ENCODE peak calls at places on chromosomes 3 and 15, in eight cellular contexts. One of them, this sample, is unnamed.

GRCh38 chr3:56763233-56763632 is 38.5 kb downstream of the ARHGEF3 start:
- DNase-seq in prostate gland: no peak
- DNase-seq in uterus: no peak
- DNase-seq in ovary: no peak
- DNase-seq in Panc1: no peak
- DNase-seq in stomach: no peak
- DNase-seq in PC-3: no peak
- DNase-seq in psoas muscle: no peak
- DNase-seq in this sample: no peak

GRCh38 chr3:100045696-100046095 is 68.6 kb downstream of the FILIP1L start:
- DNase-seq in uterus: peak
- DNase-seq in prostate gland: no peak
- DNase-seq in Panc1: no peak
- DNase-seq in ovary: peak
- DNase-seq in psoas muscle: peak
- DNase-seq in PC-3: peak
- DNase-seq in stomach: no peak
- DNase-seq in this sample: no peak

GRCh38 chr3:13042932-13043275 is 30.3 kb downstream of the IQSEC1 start:
- DNase-seq in Panc1: no peak
- DNase-seq in PC-3: no peak
- DNase-seq in uterus: no peak
- DNase-seq in prostate gland: no peak
- DNase-seq in stomach: no peak
- DNase-seq in ovary: no peak
- DNase-seq in psoas muscle: no peak
- DNase-seq in this sample: no peak

GRCh38 chr3:45008117-45008516 is 18.0 kb upstream of the CLEC3B start:
- DNase-seq in prostate gland: no peak
- DNase-seq in stomach: no peak
- DNase-seq in ovary: no peak
- DNase-seq in PC-3: no peak
- DNase-seq in Panc1: no peak
- DNase-seq in psoas muscle: no peak
- DNase-seq in uterus: no peak
- DNase-seq in this sample: no peak

GRCh38 chr3:58540176-58540863 is 3.3 kb upstream of the ACOX2 start:
- DNase-seq in uterus: no peak
- DNase-seq in stomach: no peak
- DNase-seq in PC-3: no peak
- DNase-seq in ovary: no peak
- DNase-seq in prostate gland: no peak
- DNase-seq in psoas muscle: no peak
- DNase-seq in Panc1: no peak
- DNase-seq in this sample: no peak

GRCh38 chr3:126124148-126124868 is 40.4 kb upstream of the SLC41A3 start:
- DNase-seq in prostate gland: no peak
- DNase-seq in stomach: peak
- DNase-seq in psoas muscle: peak
- DNase-seq in ovary: peak
- DNase-seq in PC-3: no peak
- DNase-seq in Panc1: no peak
- DNase-seq in uterus: peak
- DNase-seq in this sample: peak

GRCh38 chr3:189372205-189372764 is 200.5 kb downstream of the TPRG1 start:
- DNase-seq in uterus: no peak
- DNase-seq in stomach: no peak
- DNase-seq in PC-3: no peak
- DNase-seq in ovary: no peak
- DNase-seq in psoas muscle: no peak
- DNase-seq in Panc1: no peak
- DNase-seq in prostate gland: no peak
- DNase-seq in this sample: no peak

GRCh38 chr3:53045107-53045783 is 628 bp downstream of the SFMBT1 start:
- DNase-seq in ovary: peak
- DNase-seq in stomach: peak
- DNase-seq in prostate gland: peak
- DNase-seq in PC-3: peak
- DNase-seq in uterus: peak
- DNase-seq in Panc1: no peak
- DNase-seq in psoas muscle: peak
- DNase-seq in this sample: peak

GRCh38 chr15:73273181-73274002 is 95.4 kb downstream of the HCN4 start:
- DNase-seq in prostate gland: peak
- DNase-seq in stomach: peak
- DNase-seq in PC-3: peak
- DNase-seq in Panc1: peak
- DNase-seq in psoas muscle: peak
- DNase-seq in ovary: peak
- DNase-seq in uterus: peak
- DNase-seq in this sample: peak

DNA sequence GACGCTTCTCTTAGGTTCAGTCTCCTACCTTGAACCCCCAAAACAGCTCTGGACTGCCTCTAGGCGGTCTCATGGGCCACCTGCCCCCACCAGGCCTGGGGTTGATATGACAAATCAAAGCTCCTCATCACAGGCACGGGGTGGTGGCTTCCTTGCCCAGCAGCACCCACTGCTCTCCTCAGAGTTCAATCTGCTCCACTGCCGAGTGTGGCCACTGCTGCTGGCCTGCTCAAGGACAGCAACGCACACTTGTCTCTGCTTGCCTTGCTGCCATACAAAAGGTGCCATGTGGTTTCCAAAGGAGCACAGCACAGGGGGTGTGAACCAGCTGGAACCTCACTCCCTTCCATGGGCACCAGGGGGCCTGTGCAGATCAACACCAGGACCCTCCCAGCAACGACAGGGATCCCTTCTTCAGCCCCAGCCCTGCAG is 10.2 kb downstream of the KBTBD13 start:
- DNase-seq in ovary: no peak
- DNase-seq in Panc1: no peak
- DNase-seq in uterus: no peak
- DNase-seq in PC-3: no peak
- DNase-seq in prostate gland: peak
- DNase-seq in psoas muscle: no peak
- DNase-seq in stomach: no peak
- DNase-seq in this sample: no peak
- H3K27ac ChIP-seq in ovary: no peak
- H3K27ac ChIP-seq in Panc1: no peak
- H3K27ac ChIP-seq in uterus: peak
- H3K27ac ChIP-seq in PC-3: no peak
- H3K27ac ChIP-seq in prostate gland: peak
- H3K27ac ChIP-seq in psoas muscle: peak
- H3K27ac ChIP-seq in stomach: peak
- H3K27ac ChIP-seq in this sample: no peak

DNA sequence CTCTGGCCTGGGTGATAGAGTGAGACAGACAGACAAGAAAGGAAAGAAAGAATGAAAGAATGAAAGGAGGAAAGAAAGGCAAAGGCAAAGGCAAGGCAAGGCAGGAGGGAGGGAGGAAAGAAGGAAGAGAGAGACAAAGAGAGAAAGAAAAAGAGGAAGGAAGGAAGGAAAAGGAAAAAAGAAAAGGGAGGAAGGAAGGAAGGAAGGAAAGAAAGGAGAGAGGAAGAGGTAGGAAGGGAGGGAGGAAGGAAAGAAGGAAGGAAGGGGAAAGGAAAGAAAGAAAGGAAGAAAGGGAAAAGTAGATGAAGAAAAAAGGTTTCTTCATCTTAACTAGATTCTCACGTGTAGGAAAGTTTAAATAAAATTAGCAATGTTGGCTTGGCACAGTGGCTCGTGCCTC is 142.2 kb downstream of the GREM1 start:
- DNase-seq in psoas muscle: no peak
- DNase-seq in prostate gland: no peak
- DNase-seq in uterus: no peak
- DNase-seq in stomach: no peak
- DNase-seq in ovary: no peak
- DNase-seq in PC-3: no peak
- DNase-seq in Panc1: no peak
- DNase-seq in this sample: no peak
- H3K27ac ChIP-seq in psoas muscle: no peak
- H3K27ac ChIP-seq in prostate gland: no peak
- H3K27ac ChIP-seq in uterus: no peak
- H3K27ac ChIP-seq in stomach: no peak
- H3K27ac ChIP-seq in ovary: no peak
- H3K27ac ChIP-seq in PC-3: no peak
- H3K27ac ChIP-seq in Panc1: no peak
- H3K27ac ChIP-seq in this sample: no peak

GRCh38 chr15:90205886-90206285 is 4.8 kb downstream of the SEMA4B start:
- DNase-seq in psoas muscle: no peak
- DNase-seq in stomach: no peak
- DNase-seq in uterus: no peak
- DNase-seq in PC-3: no peak
- DNase-seq in prostate gland: no peak
- DNase-seq in Panc1: no peak
- DNase-seq in ovary: no peak
- DNase-seq in this sample: no peak
- H3K27ac ChIP-seq in psoas muscle: no peak
- H3K27ac ChIP-seq in stomach: no peak
- H3K27ac ChIP-seq in uterus: no peak
- H3K27ac ChIP-seq in PC-3: no peak
- H3K27ac ChIP-seq in prostate gland: no peak
- H3K27ac ChIP-seq in Panc1: peak
- H3K27ac ChIP-seq in ovary: no peak
- H3K27ac ChIP-seq in this sample: no peak

DNA sequence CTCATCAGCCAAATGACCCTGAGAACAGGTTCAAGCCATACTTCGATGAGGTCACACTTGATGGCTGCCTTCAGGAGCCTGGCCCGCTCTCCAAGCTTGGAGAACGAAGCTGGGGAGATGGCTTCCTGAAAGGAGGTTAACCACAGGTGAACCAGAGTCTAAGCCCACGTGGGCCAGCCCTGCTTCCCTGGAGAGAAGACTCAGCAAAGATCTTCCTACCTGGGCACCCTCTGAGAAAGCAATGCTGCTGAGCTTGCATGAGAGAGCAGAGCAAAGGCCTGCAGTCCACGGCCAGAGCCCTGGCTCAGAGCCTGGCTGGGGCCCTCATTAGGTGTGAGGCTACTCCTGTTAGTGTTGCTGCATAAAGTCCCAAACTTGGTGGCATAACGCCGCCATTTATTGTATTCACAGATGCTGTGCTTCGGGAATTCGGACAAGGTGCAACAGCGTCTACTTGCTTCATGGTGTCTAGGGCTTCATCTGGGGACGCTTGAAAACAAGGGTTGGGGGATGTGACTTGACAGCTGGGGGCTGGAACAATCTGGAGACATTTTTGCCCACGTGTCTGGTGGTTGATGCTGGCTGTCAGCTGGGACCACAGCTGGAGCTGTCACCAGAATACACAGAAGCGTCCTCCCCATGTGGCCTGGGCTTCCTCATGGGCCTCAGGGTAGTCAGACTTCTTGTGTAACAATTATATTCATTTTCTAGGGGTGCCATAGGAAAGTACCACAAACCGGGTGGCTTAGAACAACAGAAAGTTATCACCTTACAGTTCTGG is 87.8 kb upstream of the MEF2A start:
- DNase-seq in ovary: no peak
- DNase-seq in uterus: no peak
- DNase-seq in PC-3: no peak
- DNase-seq in stomach: no peak
- DNase-seq in psoas muscle: no peak
- DNase-seq in Panc1: no peak
- DNase-seq in prostate gland: no peak
- DNase-seq in this sample: no peak
- H3K27ac ChIP-seq in ovary: no peak
- H3K27ac ChIP-seq in uterus: peak
- H3K27ac ChIP-seq in PC-3: peak
- H3K27ac ChIP-seq in stomach: peak
- H3K27ac ChIP-seq in psoas muscle: no peak
- H3K27ac ChIP-seq in Panc1: no peak
- H3K27ac ChIP-seq in prostate gland: peak
- H3K27ac ChIP-seq in this sample: no peak

GRCh38 chr3:48469046-48469915 is 22.7 kb downstream of the ATRIP start:
- DNase-seq in PC-3: no peak
- DNase-seq in ovary: no peak
- DNase-seq in psoas muscle: no peak
- DNase-seq in stomach: no peak
- DNase-seq in prostate gland: no peak
- DNase-seq in Panc1: no peak
- DNase-seq in uterus: no peak
- DNase-seq in this sample: peak

GRCh38 chr3:48468329-48468731 is 21.8 kb downstream of the ATRIP start:
- DNase-seq in ovary: no peak
- DNase-seq in Panc1: no peak
- DNase-seq in PC-3: no peak
- DNase-seq in psoas muscle: no peak
- DNase-seq in stomach: peak
- DNase-seq in uterus: no peak
- DNase-seq in prostate gland: no peak
- DNase-seq in this sample: peak

GRCh38 chr3:48466386-48467109 is 20.0 kb downstream of the ATRIP start:
- DNase-seq in uterus: no peak
- DNase-seq in Panc1: no peak
- DNase-seq in psoas muscle: peak
- DNase-seq in prostate gland: no peak
- DNase-seq in PC-3: no peak
- DNase-seq in ovary: peak
- DNase-seq in stomach: peak
- DNase-seq in this sample: peak

GRCh38 chr3:48467110-48467454 is 20.5 kb downstream of the ATRIP start:
- DNase-seq in uterus: no peak
- DNase-seq in prostate gland: no peak
- DNase-seq in Panc1: no peak
- DNase-seq in stomach: no peak
- DNase-seq in ovary: no peak
- DNase-seq in psoas muscle: no peak
- DNase-seq in PC-3: no peak
- DNase-seq in this sample: no peak

GRCh38 chr3:48467473-48468267 is 21.1 kb downstream of the ATRIP start:
- DNase-seq in psoas muscle: no peak
- DNase-seq in ovary: no peak
- DNase-seq in PC-3: no peak
- DNase-seq in prostate gland: no peak
- DNase-seq in uterus: no peak
- DNase-seq in stomach: no peak
- DNase-seq in Panc1: no peak
- DNase-seq in this sample: no peak
- H3K27ac ChIP-seq in psoas muscle: peak
- H3K27ac ChIP-seq in ovary: peak
- H3K27ac ChIP-seq in PC-3: no peak
- H3K27ac ChIP-seq in prostate gland: peak
- H3K27ac ChIP-seq in uterus: peak
- H3K27ac ChIP-seq in stomach: peak
- H3K27ac ChIP-seq in Panc1: no peak
- H3K27ac ChIP-seq in this sample: peak

GRCh38 chr3:120568198-120568523 is 28.0 kb upstream of the NDUFB4 start:
- DNase-seq in psoas muscle: no peak
- DNase-seq in stomach: no peak
- DNase-seq in prostate gland: no peak
- DNase-seq in uterus: no peak
- DNase-seq in ovary: no peak
- DNase-seq in Panc1: no peak
- DNase-seq in PC-3: no peak
- DNase-seq in this sample: no peak
- H3K27ac ChIP-seq in psoas muscle: no peak
- H3K27ac ChIP-seq in stomach: no peak
- H3K27ac ChIP-seq in prostate gland: no peak
- H3K27ac ChIP-seq in uterus: no peak
- H3K27ac ChIP-seq in ovary: no peak
- H3K27ac ChIP-seq in Panc1: no peak
- H3K27ac ChIP-seq in PC-3: no peak
- H3K27ac ChIP-seq in this sample: no peak